ENCODE peak calls at places on chromosomes 7 and 10, in six cellular contexts. One of them, this sample, is unnamed.

GRCh38 chr10:86699991-86700840 is 31.9 kb downstream of the LDB3 start:
- DNase-seq in mesenchymal stem cell: no peak
- DNase-seq in IMR-90: no peak
- DNase-seq in trophoblast cell: no peak
- DNase-seq in H9: no peak
- DNase-seq in H1: no peak
- DNase-seq in this sample: no peak

GRCh38 chr10:106991084-106991483 is 173.4 kb downstream of the SORCS1 start:
- DNase-seq in H9: no peak
- DNase-seq in IMR-90: no peak
- DNase-seq in trophoblast cell: no peak
- DNase-seq in H1: no peak
- DNase-seq in mesenchymal stem cell: no peak
- DNase-seq in this sample: no peak

GRCh38 chr7:117068511-117069155 is 115.3 kb downstream of the ST7 start:
- DNase-seq in H1: no peak
- DNase-seq in mesenchymal stem cell: no peak
- DNase-seq in IMR-90: no peak
- DNase-seq in trophoblast cell: no peak
- DNase-seq in H9: no peak
- DNase-seq in this sample: no peak

GRCh38 chr10:4315529-4315928 is 510.5 kb upstream of the AKR1E2 start:
- DNase-seq in H1: no peak
- DNase-seq in H9: no peak
- DNase-seq in IMR-90: peak; percentile 65
- DNase-seq in mesenchymal stem cell: no peak
- DNase-seq in trophoblast cell: no peak
- DNase-seq in this sample: no peak

GRCh38 chr7:159027091-159027802 is 117.4 kb downstream of the VIPR2 start:
- DNase-seq in trophoblast cell: no peak
- DNase-seq in IMR-90: no peak
- DNase-seq in mesenchymal stem cell: no peak
- DNase-seq in H1: peak; percentile 40
- DNase-seq in H9: peak; percentile 20
- DNase-seq in this sample: no peak

GRCh38 chr7:125668321-125668993 is 738.8 kb upstream of the POT1 start:
- DNase-seq in H1: no peak
- DNase-seq in H9: no peak
- DNase-seq in mesenchymal stem cell: peak; percentile 26
- DNase-seq in IMR-90: no peak
- DNase-seq in trophoblast cell: no peak
- DNase-seq in this sample: no peak

GRCh38 chr10:124898493-124898892 is 43.4 kb upstream of the ZRANB1 start:
- DNase-seq in trophoblast cell: no peak
- DNase-seq in H1: no peak
- DNase-seq in IMR-90: no peak
- DNase-seq in mesenchymal stem cell: no peak
- DNase-seq in H9: peak; percentile 54
- DNase-seq in this sample: no peak

GRCh38 chr7:128913856-128914565 is 3.5 kb upstream of the KCP start:
- DNase-seq in H9: no peak
- DNase-seq in IMR-90: no peak
- DNase-seq in mesenchymal stem cell: no peak
- DNase-seq in H1: peak; percentile 35
- DNase-seq in trophoblast cell: no peak
- DNase-seq in this sample: no peak

GRCh38 chr10:3353235-3353634 is 180.7 kb upstream of the PITRM1 start:
- DNase-seq in IMR-90: no peak
- DNase-seq in H1: no peak
- DNase-seq in mesenchymal stem cell: no peak
- DNase-seq in H9: no peak
- DNase-seq in trophoblast cell: no peak
- DNase-seq in this sample: no peak

GRCh38 chr7:95141755-95142154 is 182.6 kb downstream of the PON1 start:
- DNase-seq in mesenchymal stem cell: no peak
- DNase-seq in H1: no peak
- DNase-seq in trophoblast cell: peak; percentile 8
- DNase-seq in H9: no peak
- DNase-seq in IMR-90: no peak
- DNase-seq in this sample: no peak

GRCh38 chr7:676246-676971 is 50.1 kb upstream of the DNAAF5 start:
- DNase-seq in H9: no peak
- DNase-seq in H1: no peak
- DNase-seq in trophoblast cell: no peak
- DNase-seq in mesenchymal stem cell: no peak
- DNase-seq in IMR-90: no peak
- DNase-seq in this sample: no peak

GRCh38 chr10:61835909-61836232 is 65.6 kb upstream of the ARID5B start:
- DNase-seq in trophoblast cell: no peak
- DNase-seq in mesenchymal stem cell: peak; percentile 65
- DNase-seq in H9: no peak
- DNase-seq in IMR-90: peak; percentile 75
- DNase-seq in H1: no peak
- DNase-seq in this sample: no peak

DNA sequence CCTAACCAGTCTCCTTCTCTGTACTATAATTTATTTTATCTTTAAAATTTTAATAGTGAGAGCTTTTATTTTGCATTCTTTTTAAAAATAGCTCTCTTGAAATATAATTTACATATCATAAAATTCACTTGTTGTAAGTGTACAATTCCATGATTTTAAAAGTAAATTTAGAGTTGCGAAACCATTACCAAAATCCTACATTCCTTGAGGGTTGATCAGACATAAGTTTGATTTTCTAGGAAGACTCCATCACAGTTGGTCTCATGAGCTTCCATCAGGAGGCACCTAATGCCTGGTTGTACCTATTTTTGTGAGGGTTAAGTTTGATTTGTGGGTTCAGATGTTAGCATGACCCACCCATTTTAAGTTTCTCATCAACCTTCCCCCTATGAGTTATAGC is 108.1 kb downstream of the BMPER start:
- DNase-seq in trophoblast cell: no peak
- DNase-seq in H1: no peak
- DNase-seq in IMR-90: peak; percentile 21
- DNase-seq in H9: no peak
- DNase-seq in mesenchymal stem cell: no peak
- DNase-seq in this sample: no peak
- H3K14ac ChIP-seq in trophoblast cell: no peak overlapping the region
- H3K14ac ChIP-seq in H1: no peak overlapping the region
- H3K14ac ChIP-seq in IMR-90: peak overlapping the region; percentile 15
- H3K14ac ChIP-seq in H9: no peak overlapping the region
- H3K14ac ChIP-seq in mesenchymal stem cell: no peak overlapping the region
- H3K14ac ChIP-seq in this sample: no peak overlapping the region

GRCh38 chr10:1109795-1110673 is 53.8 kb downstream of the WDR37 start:
- DNase-seq in H1: peak; percentile 81
- DNase-seq in mesenchymal stem cell: peak; percentile 88
- DNase-seq in IMR-90: peak; percentile 87
- DNase-seq in H9: peak; percentile 83
- DNase-seq in trophoblast cell: peak; percentile 57
- DNase-seq in this sample: peak; percentile 53
- H3K9ac ChIP-seq in H1: no peak overlapping the region
- H3K9ac ChIP-seq in mesenchymal stem cell: no peak overlapping the region
- H3K9ac ChIP-seq in IMR-90: no peak overlapping the region
- H3K9ac ChIP-seq in H9: no peak overlapping the region
- H3K9ac ChIP-seq in trophoblast cell: no peak overlapping the region
- H3K9ac ChIP-seq in this sample: no peak overlapping the region

DNA sequence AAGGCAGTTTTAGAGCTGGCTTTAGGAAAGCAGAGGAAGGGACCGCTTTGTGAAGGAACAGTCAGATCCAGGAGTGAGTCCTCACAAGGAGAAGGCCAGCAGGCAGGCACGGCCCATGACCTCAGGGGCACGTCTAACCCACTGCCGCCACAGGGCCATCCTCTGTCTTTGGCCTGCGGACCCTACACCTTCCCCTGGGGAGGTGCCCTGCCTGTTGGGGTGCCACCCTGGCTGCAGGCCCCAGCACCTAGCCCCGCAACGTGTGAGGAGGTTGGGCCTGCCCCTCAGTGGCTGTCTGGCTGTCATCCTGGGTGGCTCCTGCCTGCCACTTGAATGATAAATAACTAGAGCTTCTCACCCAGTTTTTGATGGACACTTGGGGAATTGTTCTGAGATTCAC is 31.0 kb upstream of the TRIM8 start:
- DNase-seq in H1: no peak
- DNase-seq in IMR-90: no peak
- DNase-seq in trophoblast cell: no peak
- DNase-seq in H9: no peak
- DNase-seq in mesenchymal stem cell: no peak
- DNase-seq in this sample: no peak
- H3K14ac ChIP-seq in H1: no peak overlapping the region
- H3K14ac ChIP-seq in IMR-90: no peak overlapping the region
- H3K14ac ChIP-seq in trophoblast cell: peak overlapping the region; percentile 35
- H3K14ac ChIP-seq in H9: no peak overlapping the region
- H3K14ac ChIP-seq in mesenchymal stem cell: no peak overlapping the region
- H3K14ac ChIP-seq in this sample: no peak overlapping the region

GRCh38 chr10:5996696-5997095 is 19.4 kb upstream of the IL15RA start:
- DNase-seq in H9: no peak
- DNase-seq in trophoblast cell: no peak
- DNase-seq in IMR-90: no peak
- DNase-seq in mesenchymal stem cell: no peak
- DNase-seq in H1: peak; percentile 32
- DNase-seq in this sample: peak; percentile 9
- H3K9ac ChIP-seq in H9: no peak overlapping the region
- H3K9ac ChIP-seq in trophoblast cell: no peak overlapping the region
- H3K9ac ChIP-seq in IMR-90: no peak overlapping the region
- H3K9ac ChIP-seq in mesenchymal stem cell: no peak overlapping the region
- H3K9ac ChIP-seq in H1: no peak overlapping the region
- H3K9ac ChIP-seq in this sample: no peak overlapping the region

DNA sequence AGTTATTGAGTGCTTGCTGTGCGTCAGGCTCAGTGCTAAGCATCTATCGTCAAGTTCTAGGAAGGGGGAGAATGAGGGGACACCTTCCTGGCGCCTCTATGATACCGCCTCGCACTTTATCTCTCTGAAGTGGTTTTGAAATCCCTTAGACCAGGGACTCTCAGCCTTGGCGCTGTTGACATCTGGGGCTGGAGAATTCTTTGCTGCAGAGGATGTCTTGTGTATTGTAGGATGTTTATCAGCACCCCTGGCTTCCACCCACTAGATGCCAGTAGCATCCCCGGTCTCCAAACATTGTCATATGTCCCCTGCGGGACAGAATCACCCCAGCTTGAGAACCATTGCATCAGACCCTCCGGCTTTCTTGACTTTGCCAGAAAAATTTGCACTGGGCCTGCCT is 285.5 kb downstream of the CCDC3 start:
- DNase-seq in mesenchymal stem cell: no peak
- DNase-seq in H1: no peak
- DNase-seq in H9: no peak
- DNase-seq in IMR-90: no peak
- DNase-seq in trophoblast cell: no peak
- DNase-seq in this sample: no peak
- H3K14ac ChIP-seq in mesenchymal stem cell: no peak overlapping the region
- H3K14ac ChIP-seq in H1: no peak overlapping the region
- H3K14ac ChIP-seq in H9: no peak overlapping the region
- H3K14ac ChIP-seq in IMR-90: no peak overlapping the region
- H3K14ac ChIP-seq in trophoblast cell: no peak overlapping the region
- H3K14ac ChIP-seq in this sample: no peak overlapping the region

GRCh38 chr7:31788891-31789680 is 102.1 kb downstream of the PPP1R17 start:
- DNase-seq in H1: no peak
- DNase-seq in IMR-90: peak; percentile 24
- DNase-seq in trophoblast cell: no peak
- DNase-seq in H9: no peak
- DNase-seq in mesenchymal stem cell: no peak
- DNase-seq in this sample: no peak
- H3K9ac ChIP-seq in H1: no peak overlapping the region
- H3K9ac ChIP-seq in IMR-90: no peak overlapping the region
- H3K9ac ChIP-seq in trophoblast cell: no peak overlapping the region
- H3K9ac ChIP-seq in H9: no peak overlapping the region
- H3K9ac ChIP-seq in mesenchymal stem cell: peak overlapping the region; percentile 81
- H3K9ac ChIP-seq in this sample: no peak overlapping the region

GRCh38 chr7:30159698-30160143 is 24.9 kb downstream of the MTURN start:
- DNase-seq in IMR-90: peak; percentile 45
- DNase-seq in mesenchymal stem cell: peak; percentile 45
- DNase-seq in trophoblast cell: no peak
- DNase-seq in H1: no peak
- DNase-seq in H9: no peak
- DNase-seq in this sample: no peak
- H3K14ac ChIP-seq in IMR-90: no peak overlapping the region
- H3K14ac ChIP-seq in mesenchymal stem cell: no peak overlapping the region
- H3K14ac ChIP-seq in trophoblast cell: no peak overlapping the region
- H3K14ac ChIP-seq in H1: no peak overlapping the region
- H3K14ac ChIP-seq in H9: no peak overlapping the region
- H3K14ac ChIP-seq in this sample: no peak overlapping the region

GRCh38 chr7:100356416-100357068 is 1.4 kb upstream of the PILRB start:
- DNase-seq in trophoblast cell: no peak
- DNase-seq in IMR-90: no peak
- DNase-seq in H1: no peak
- DNase-seq in mesenchymal stem cell: no peak
- DNase-seq in H9: no peak
- DNase-seq in this sample: no peak

GRCh38 chr7:100353685-100354330 is 4.1 kb upstream of the PILRB start:
- DNase-seq in trophoblast cell: no peak
- DNase-seq in H1: no peak
- DNase-seq in mesenchymal stem cell: no peak
- DNase-seq in IMR-90: no peak
- DNase-seq in H9: peak; percentile 15
- DNase-seq in this sample: no peak

GRCh38 chr7:100349757-100350156 is 8.2 kb upstream of the PILRB start:
- DNase-seq in IMR-90: no peak
- DNase-seq in H9: no peak
- DNase-seq in mesenchymal stem cell: no peak
- DNase-seq in trophoblast cell: no peak
- DNase-seq in H1: no peak
- DNase-seq in this sample: no peak

GRCh38 chr7:100351657-100352058 is 6.3 kb upstream of the PILRB start:
- DNase-seq in H9: peak; percentile 17
- DNase-seq in trophoblast cell: no peak
- DNase-seq in mesenchymal stem cell: no peak
- DNase-seq in H1: no peak
- DNase-seq in IMR-90: no peak
- DNase-seq in this sample: no peak

DNA sequence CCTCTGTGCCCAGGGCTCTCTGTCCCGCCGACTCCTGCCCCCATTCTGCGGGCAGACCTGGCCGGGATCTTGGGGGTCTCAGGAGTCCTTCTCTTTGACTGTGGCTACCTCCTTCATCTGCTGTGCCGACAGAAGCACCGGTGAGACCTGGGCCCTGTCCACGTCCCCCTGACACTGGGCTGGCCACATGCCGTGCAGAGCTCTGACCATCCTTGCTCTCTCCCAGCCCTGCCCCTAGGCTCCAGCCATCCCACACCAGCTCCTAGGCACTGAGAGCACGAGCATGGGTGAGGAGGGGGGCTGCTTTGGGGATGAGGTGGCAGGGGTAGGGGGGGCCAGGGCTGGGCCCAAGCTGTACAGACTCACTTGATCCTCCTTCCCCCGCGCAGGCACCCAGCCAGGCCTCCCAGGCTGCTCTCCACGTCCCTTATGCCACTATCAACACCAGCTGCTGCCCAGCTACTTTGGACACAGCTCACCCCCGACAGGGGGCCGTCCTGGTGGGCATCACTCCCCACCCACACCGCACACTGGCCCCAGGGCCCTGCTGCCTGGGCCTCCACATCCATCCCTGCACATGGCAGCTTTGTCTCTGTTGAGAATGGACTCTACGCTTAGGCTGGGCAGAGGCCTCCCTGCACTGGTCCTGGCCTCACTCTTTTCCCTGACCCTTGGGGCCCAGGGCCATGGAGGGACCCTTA is 4.8 kb upstream of the PILRB start:
- DNase-seq in mesenchymal stem cell: no peak
- DNase-seq in H1: no peak
- DNase-seq in trophoblast cell: no peak
- DNase-seq in IMR-90: no peak
- DNase-seq in H9: peak; percentile 23
- DNase-seq in this sample: no peak
- H3K9ac ChIP-seq in mesenchymal stem cell: no peak overlapping the region
- H3K9ac ChIP-seq in H1: no peak overlapping the region
- H3K9ac ChIP-seq in trophoblast cell: no peak overlapping the region
- H3K9ac ChIP-seq in IMR-90: no peak overlapping the region
- H3K9ac ChIP-seq in H9: no peak overlapping the region
- H3K9ac ChIP-seq in this sample: no peak overlapping the region

This sample was measured in neuronal stem cell.